ENCODE peak calls at places on chromosomes 1 and 21, in five cellular contexts. Z is IMR-90, F is neuronal stem cell, M is H9, G is mesenchymal stem cell. W is an unnamed sample.

GRCh38 chr1:181117648-181118449 is 29.3 kb downstream of the IER5 start:
- DNase-seq in Z (peak), F (no peak), M (no peak), G (peak), W (peak)

GRCh38 chr1:46452931-46453325 is 36.7 kb upstream of the DMBX1 start:
- DNase-seq in Z (no peak), F (no peak), M (no peak), G (no peak), W (no peak)

GRCh38 chr1:23995431-23995837 is 15.3 kb upstream of the SRSF10 start:
- DNase-seq in Z (peak), F (no peak), M (no peak), G (no peak), W (no peak)

GRCh38 chr1:6041432-6042062 is 4.1 kb upstream of the KCNAB2 start:
- DNase-seq in Z (no peak), F (no peak), M (peak), G (no peak), W (no peak)

GRCh38 chr21:15060776-15061175 is 4.0 kb downstream of the NRIP1 start:
- DNase-seq in Z (peak), F (no peak), M (no peak), G (peak), W (peak)

GRCh38 chr1:207084241-207084640 is 4.4 kb upstream of the C4BPB start:
- DNase-seq in Z (peak), F (no peak), M (no peak), G (peak), W (peak)

GRCh38 chr1:66374561-66375111 is 159.3 kb upstream of the SGIP1 start:
- DNase-seq in Z (peak), F (no peak), M (no peak), G (peak), W (peak)

GRCh38 chr1:185681034-185681633 is 53.1 kb upstream of the HMCN1 start:
- DNase-seq in Z (peak), F (peak), M (no peak), G (peak), W (peak)

GRCh38 chr1:165910764-165911421 is 83.5 kb downstream of the UCK2 start:
- DNase-seq in Z (no peak), F (no peak), M (no peak), G (peak), W (no peak)

GRCh38 chr1:15849775-15850449 is 2.4 kb downstream of the SPEN start:
- DNase-seq in Z (peak), F (peak), M (peak), G (peak), W (peak)

DNA sequence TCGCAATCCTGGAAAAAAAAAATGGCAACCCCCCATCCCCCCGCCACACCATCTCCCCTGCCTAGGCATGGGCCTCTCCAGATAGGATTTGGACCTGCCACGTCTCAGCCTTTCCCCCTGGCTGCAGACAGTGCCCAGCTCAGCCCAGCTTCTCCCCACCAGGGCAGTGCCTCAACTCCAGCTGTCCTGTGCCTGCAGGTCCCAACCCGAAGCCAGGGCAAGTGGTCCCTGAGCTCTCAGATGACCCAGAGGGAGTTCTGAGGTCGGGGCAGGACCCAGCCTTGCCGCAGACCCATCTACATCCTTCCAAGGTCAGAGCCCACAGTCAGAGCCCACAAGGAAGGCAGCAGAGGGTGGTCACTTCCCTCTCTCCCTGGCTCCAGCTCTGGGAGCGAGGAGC is 86.7 kb upstream of the POU3F1 start:
- DNase-seq in Z (no peak), F (no peak), M (no peak), G (no peak), W (no peak)
- H2BK5ac ChIP-seq in Z (no peak), F (no peak), M (no peak), G (no peak), W (no peak)

GRCh38 chr1:183514235-183514634 is 41.9 kb downstream of the SMG7 start:
- DNase-seq in Z (no peak), F (no peak), M (no peak), G (peak), W (no peak)

GRCh38 chr1:183517401-183517800 is 45.1 kb downstream of the SMG7 start:
- DNase-seq in Z (no peak), F (no peak), M (no peak), G (no peak), W (no peak)

GRCh38 chr1:183516725-183517124 is 44.4 kb downstream of the SMG7 start:
- DNase-seq in Z (no peak), F (no peak), M (no peak), G (no peak), W (no peak)

GRCh38 chr1:183512450-183512849 is 40.2 kb downstream of the SMG7 start:
- DNase-seq in Z (no peak), F (no peak), M (no peak), G (no peak), W (no peak)

GRCh38 chr1:183515002-183515689 is 42.8 kb downstream of the SMG7 start:
- DNase-seq in Z (peak), F (no peak), M (no peak), G (peak), W (no peak)
- H3K4me2 ChIP-seq in Z (peak), F (no peak), M (no peak), G (no peak), W (no peak)

DNA sequence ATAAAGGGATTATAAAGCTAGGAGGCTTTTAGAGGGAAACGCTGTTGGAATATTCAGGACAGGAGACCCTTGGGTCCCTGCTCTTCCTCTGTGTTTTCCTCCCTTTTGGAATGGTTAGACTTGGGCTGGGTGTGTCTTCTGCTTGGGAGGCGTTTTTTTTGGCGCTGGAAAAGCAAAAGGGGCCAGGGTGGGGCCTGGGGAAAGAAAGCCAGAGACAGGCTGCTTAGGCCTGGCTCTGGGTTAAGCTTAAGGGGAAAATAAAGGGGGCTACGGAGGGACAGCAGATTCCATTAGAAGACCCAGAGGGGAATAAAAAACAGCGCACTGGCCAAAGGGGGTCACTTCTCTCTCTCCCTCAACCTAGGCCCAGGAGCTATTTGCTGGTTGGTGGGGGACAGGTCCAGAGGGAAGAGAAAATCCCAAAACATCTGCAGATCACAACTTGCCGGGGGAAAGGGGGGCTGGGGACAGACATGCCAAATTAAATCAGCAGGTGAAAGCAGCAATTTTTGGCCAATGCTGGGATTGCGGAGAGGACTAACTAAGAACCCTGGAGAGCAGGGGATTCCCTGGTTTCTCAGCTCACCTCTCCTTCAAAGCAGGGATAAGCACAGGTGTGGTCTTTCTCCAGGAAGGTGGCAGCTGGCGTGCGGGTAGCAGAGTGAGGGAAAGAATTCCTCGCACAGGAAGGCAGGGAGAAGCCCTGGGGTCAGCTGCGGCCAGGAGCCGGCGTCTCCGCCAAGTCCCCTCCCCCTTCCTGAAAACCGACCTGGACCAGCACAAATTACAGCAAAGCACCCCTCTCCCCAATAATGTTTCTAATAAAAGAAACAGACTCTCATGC is 82.2 kb upstream of the AK4 start:
- DNase-seq in Z (no peak), F (peak), M (peak), G (no peak), W (peak)
- H3K9ac ChIP-seq in Z (peak), F (peak), M (peak), G (peak), W (no peak)

GRCh38 chr1:203158967-203159665 is 16.5 kb downstream of the MYBPH start:
- DNase-seq in Z (no peak), F (no peak), M (no peak), G (no peak), W (no peak)
- H2BK5ac ChIP-seq in Z (no peak), F (no peak), M (no peak), G (no peak), W (no peak)

GRCh38 chr1:26789612-26789865 is 1.8 kb downstream of the PIGV start:
- DNase-seq in Z (no peak), F (no peak), M (no peak), G (no peak), W (peak)
- H3K4me2 ChIP-seq in Z (no peak), F (no peak), M (no peak), G (no peak), W (no peak)

DNA sequence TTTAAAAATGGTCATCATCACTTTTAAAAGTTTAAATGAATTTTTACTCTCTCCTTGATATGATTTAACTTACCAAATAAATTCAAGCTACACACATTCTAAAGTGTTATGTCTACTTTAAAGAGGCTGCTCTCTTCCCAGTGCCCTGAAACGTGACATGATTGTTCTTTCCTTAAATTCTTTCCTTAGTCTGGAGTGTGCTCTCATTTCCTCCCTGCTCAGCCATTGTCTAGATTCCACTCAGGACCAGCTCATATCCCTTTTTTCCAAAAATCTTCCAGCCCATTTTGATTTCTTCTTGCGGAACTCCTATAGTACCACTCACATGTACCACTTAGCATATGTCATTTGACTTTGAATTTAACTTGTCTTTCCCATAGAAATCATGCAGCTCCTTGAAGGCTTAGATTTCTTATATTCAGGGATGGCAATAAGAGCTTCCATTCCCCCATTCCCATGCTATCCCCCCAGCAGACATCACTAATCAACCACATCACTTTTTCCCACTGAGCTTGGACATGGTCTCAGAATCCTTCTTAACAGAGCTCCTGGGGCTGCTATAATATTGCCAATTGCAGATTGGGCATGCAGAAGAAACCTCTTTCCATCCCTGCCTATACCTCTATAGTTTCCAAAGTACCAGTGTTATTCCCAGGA is 54.7 kb upstream of the ITPKB start:
- DNase-seq in Z (no peak), F (no peak), M (no peak), G (no peak), W (no peak)
- H3K9ac ChIP-seq in Z (no peak), F (no peak), M (no peak), G (no peak), W (no peak)

DNA sequence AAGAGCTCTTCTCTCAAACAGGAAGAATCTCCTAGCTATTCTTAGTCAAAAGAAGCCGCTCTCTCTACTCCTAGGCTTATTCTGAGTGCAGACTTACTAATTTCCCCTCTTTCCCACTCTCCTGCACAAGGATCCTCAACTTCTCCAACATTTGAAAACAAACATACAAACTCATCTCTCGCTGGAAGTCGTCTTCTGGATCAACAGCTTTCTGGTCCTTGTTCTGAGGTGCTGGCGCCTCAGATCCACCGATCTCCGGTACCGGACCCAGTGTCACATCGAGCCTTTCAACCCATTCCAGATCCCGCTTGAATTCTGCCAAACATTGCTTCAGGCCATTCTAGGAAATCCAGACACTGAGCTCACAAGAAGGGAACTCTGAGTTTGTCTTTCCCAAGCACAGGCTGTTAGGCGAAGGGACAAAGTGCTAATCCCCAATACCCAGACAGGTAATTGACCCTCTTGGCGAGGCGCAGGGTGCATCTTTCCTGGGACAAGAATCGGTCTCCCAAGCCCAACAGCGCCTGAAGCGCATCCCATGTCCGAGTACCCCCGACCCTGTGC is 696 bp downstream of the EBNA1BP2 start:
- DNase-seq in Z (peak), F (no peak), M (no peak), G (no peak), W (no peak)
- H2BK5ac ChIP-seq in Z (peak), F (peak), M (no peak), G (no peak), W (no peak)

DNA sequence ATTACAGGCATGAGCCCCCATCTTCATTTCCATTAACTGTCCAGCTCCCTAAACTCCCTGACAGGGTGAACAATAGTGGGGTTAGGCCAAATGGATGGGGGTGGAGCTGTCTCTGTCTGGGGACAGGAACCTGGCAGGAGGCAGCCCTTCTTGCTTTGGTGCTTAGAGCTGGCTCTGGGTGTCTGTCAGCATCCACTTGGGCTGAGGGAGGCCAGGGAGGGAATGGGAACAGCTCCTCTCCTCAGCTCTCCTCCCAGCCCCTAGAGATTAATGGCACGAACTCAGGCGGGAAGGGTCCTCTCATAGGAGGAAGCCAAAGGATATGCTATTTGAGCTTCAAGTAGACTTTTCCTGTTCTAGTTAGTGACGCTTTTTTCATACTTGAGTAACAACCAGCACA is 11.1 kb upstream of the ETV3L start:
- DNase-seq in Z (no peak), F (no peak), M (peak), G (no peak), W (no peak)
- H3K4me2 ChIP-seq in Z (no peak), F (no peak), M (no peak), G (no peak), W (no peak)

GRCh38 chr1:154952664-154953063 is 3.2 kb downstream of the PBXIP1 start:
- DNase-seq in Z (no peak), F (no peak), M (no peak), G (no peak), W (no peak)
- H3K9ac ChIP-seq in Z (no peak), F (no peak), M (no peak), G (no peak), W (no peak)

W was measured in trophoblast cell.